ENCODE peak calls at places on chromosomes 16 and 17, in seven cellular contexts. R is activated T-cell treated with anti-CD3 and anti-CD28 coated beads for 4 hours; A is stimulated activated CD8-positive, alpha-beta memory T cell treated with anti-CD3 and anti-CD28 coated beads, Interleukin-2, amount 100 ng/mL, for 48 hours; G is aorta; W is T-helper 1 cell; M is GM23248; X is RPMI8226. K is an unnamed sample.

GRCh38 chr17:47987240-47987835 is 16.4 kb downstream of the CDK5RAP3 start:
- DNase-seq in M (peak), W (no peak), G (no peak), X (no peak), R (no peak), A (no peak), K (no peak)

GRCh38 chr17:78316115-78316866 is 43.6 kb downstream of the SOCS3 start:
- DNase-seq in A (no peak), R (no peak), W (no peak), M (no peak), X (no peak), G (no peak), K (no peak)

GRCh38 chr16:2874584-2875362 is 8.2 kb upstream of the FLYWCH2 start:
- DNase-seq in G (peak), M (peak), A (peak), R (peak), W (peak), X (peak), K (peak)

GRCh38 chr17:53142890-53143289 is 679.8 kb upstream of the KIF2B start:
- DNase-seq in W (no peak), M (no peak), R (no peak), X (peak), G (no peak), A (no peak), K (no peak)

GRCh38 chr16:66295761-66296546 is 70.5 kb upstream of the CDH5 start:
- DNase-seq in A (no peak), G (no peak), W (no peak), M (no peak), R (no peak), X (no peak), K (no peak)

GRCh38 chr17:22459331-22459952 is 767.1 kb downstream of the KCNJ18 start:
- DNase-seq in A (no peak), X (no peak), M (no peak), W (no peak), G (no peak), R (no peak), K (no peak)

GRCh38 chr16:49589721-49590120 is 216.1 kb downstream of the C16orf78 start:
- DNase-seq in X (no peak), W (no peak), A (no peak), M (no peak), R (no peak), G (no peak), K (no peak)

GRCh38 chr17:21039839-21040575 is 2.8 kb downstream of the USP22 start:
- DNase-seq in R (no peak), G (no peak), A (no peak), W (no peak), M (peak), X (peak), K (no peak)

GRCh38 chr16:66871840-66872239 is 8.5 kb upstream of the PDP2 start:
- DNase-seq in A (no peak), R (no peak), M (no peak), G (no peak), X (no peak), W (no peak), K (no peak)

GRCh38 chr17:79619196-79619595 is 8.3 kb upstream of the RBFOX3 start:
- DNase-seq in M (no peak), X (no peak), G (peak), R (no peak), A (no peak), W (no peak), K (no peak)

GRCh38 chr16:3101018-3101840 is 2.1 kb upstream of the ZSCAN10 start:
- DNase-seq in W (no peak), R (peak), X (peak), G (no peak), M (peak), A (no peak), K (no peak)

GRCh38 chr17:64718058-64718457 is 56.0 kb upstream of the SMURF2 start:
- DNase-seq in R (no peak), A (no peak), X (no peak), G (no peak), W (no peak), M (no peak), K (no peak)

GRCh38 chr17:47224971-47225370 is 15.8 kb downstream of the MYL4 start:
- DNase-seq in W (no peak), M (peak), A (no peak), R (no peak), X (no peak), G (no peak), K (no peak)

GRCh38 chr17:37725021-37725585 is 19.8 kb downstream of the HNF1B start:
- DNase-seq in R (no peak), W (no peak), M (no peak), A (no peak), X (no peak), G (no peak), K (peak)

GRCh38 chr17:40854175-40854814 is 12.7 kb downstream of the KRT12 start:
- DNase-seq in W (no peak), M (peak), X (no peak), A (no peak), R (no peak), G (no peak), K (no peak)

GRCh38 chr16:58290861-58291260 is 4.0 kb downstream of the PRSS54 start:
- DNase-seq in R (no peak), G (no peak), M (no peak), X (peak), A (no peak), W (no peak), K (no peak)

GRCh38 chr16:71933913-71934696 is 38.8 kb downstream of the IST1 start:
- DNase-seq in A (no peak), W (no peak), R (no peak), G (no peak), M (peak), X (peak), K (no peak)

GRCh38 chr16:67975321-67976105 is 4.8 kb downstream of the DPEP3 start:
- DNase-seq in M (no peak), X (peak), W (no peak), R (no peak), A (no peak), G (no peak), K (no peak)

GRCh38 chr17:62892870-62893338 is 73.1 kb upstream of the TANC2 start:
- DNase-seq in A (no peak), X (peak), W (no peak), M (peak), R (no peak), G (no peak), K (peak)

GRCh38 chr17:29566473-29567361 is at the start of gene ABHD15:
- DNase-seq in G (peak), M (peak), X (peak), W (peak), A (no peak), R (peak), K (peak)

GRCh38 chr16:88461291-88462269 is 8.5 kb downstream of the ZFPM1 start:
- DNase-seq in R (no peak), W (no peak), A (no peak), G (no peak), X (no peak), M (no peak), K (no peak)

GRCh38 chr16:88744520-88744835 is 38.2 kb downstream of the CTU2 start:
- DNase-seq in A (no peak), X (no peak), M (no peak), G (no peak), R (no peak), W (no peak), K (no peak)

GRCh38 chr17:78933025-78933958 is 8.1 kb upstream of the TIMP2 start:
- DNase-seq in A (peak), G (peak), R (no peak), M (peak), X (peak), W (no peak), K (peak)

GRCh38 chr17:81034779-81035388 is at the start of gene BAIAP2:
- DNase-seq in R (peak), A (peak), W (peak), G (peak), X (peak), M (peak), K (peak)

GRCh38 chr16:66515543-66516171 is 34.3 kb downstream of the TK2 start:
- DNase-seq in G (peak), M (peak), W (no peak), A (no peak), X (peak), R (no peak), K (no peak)